ENCODE peak calls at places on chromosomes 5 and 9, in four cellular contexts. F, A, D and T are unnamed samples.

GRCh38 chr5:57338068-57338848 is 144.4 kb downstream of the ACTBL2 start:
- DNase-seq in A (peak; percentile 16), F (no peak), D (peak; percentile 21), T (no peak)

GRCh38 chr5:147568710-147569109 is 58.8 kb upstream of the DPYSL3 start:
- DNase-seq in F (no peak), A (no peak), D (no peak), T (no peak)

GRCh38 chr5:57841671-57842375 is 359.2 kb upstream of the ACTBL2 start:
- DNase-seq in F (no peak), D (peak; percentile 93), A (no peak), T (peak; percentile 46)

GRCh38 chr9:90032296-90033029 is 427.7 kb downstream of the GADD45G start:
- DNase-seq in D (no peak), F (no peak), A (no peak), T (peak; percentile 26)

GRCh38 chr5:45484781-45485180 is 211.4 kb downstream of the HCN1 start:
- DNase-seq in D (no peak), A (no peak), F (no peak), T (no peak)

GRCh38 chr9:136433043-136433715 is 6.5 kb downstream of the INPP5E start:
- DNase-seq in A (no peak), F (no peak), D (no peak), T (no peak)

GRCh38 chr9:98287383-98287782 is 31.9 kb upstream of the TBC1D2 start:
- DNase-seq in D (no peak), F (no peak), A (no peak), T (peak; percentile 83)

GRCh38 chr5:15789661-15790060 is 289.7 kb downstream of the FBXL7 start:
- DNase-seq in A (no peak), D (no peak), F (no peak), T (no peak)

GRCh38 chr5:39177629-39177959 is 41.8 kb downstream of the FYB1 start:
- DNase-seq in D (no peak), F (no peak), A (no peak), T (no peak)

GRCh38 chr9:126915281-126915816 is 767 bp downstream of the RALGPS1 start:
- DNase-seq in A (peak; percentile 42), F (peak; percentile 82), D (no peak), T (no peak)

GRCh38 chr9:5438301-5439162 is 807 bp upstream of the PLGRKT start:
- DNase-seq in D (peak; percentile 47), F (no peak), A (no peak), T (no peak)

GRCh38 chr9:107177857-107178256 is 105.2 kb upstream of the RAD23B start:
- DNase-seq in A (no peak), D (no peak), F (no peak), T (no peak)

GRCh38 chr5:35861718-35862117 is 5.0 kb downstream of the IL7R start:
- DNase-seq in F (no peak), A (no peak), D (no peak), T (no peak)

GRCh38 chr9:16268037-16269010 is 602.1 kb downstream of the BNC2 start:
- DNase-seq in D (no peak), F (no peak), A (no peak), T (no peak)

GRCh38 chr5:78829811-78830499 is 155.2 kb downstream of the ARSB start:
- DNase-seq in F (no peak), D (no peak), A (no peak), T (no peak)

GRCh38 chr5:87076931-87077330 is 190.8 kb upstream of the RASA1 start:
- DNase-seq in A (no peak), F (no peak), D (no peak), T (no peak)

GRCh38 chr5:90954951-90955635 is 396.5 kb downstream of the ADGRV1 start:
- DNase-seq in A (no peak), F (no peak), D (no peak), T (no peak)

GRCh38 chr5:95733100-95733499 is 2.0 kb downstream of the RHOBTB3 start:
- DNase-seq in A (no peak), F (no peak), D (no peak), T (no peak)

GRCh38 chr9:792331-793260 is 48.9 kb upstream of the DMRT1 start:
- DNase-seq in D (no peak), F (no peak), A (no peak), T (no peak)

GRCh38 chr9:106934831-106935230 is 71.9 kb downstream of the ZNF462 start:
- DNase-seq in A (no peak), F (no peak), D (no peak), T (no peak)

GRCh38 chr5:169548315-169548714 is 35.3 kb upstream of the SPDL1 start:
- DNase-seq in F (no peak), D (no peak), A (no peak), T (no peak)

GRCh38 chr5:125317546-125317995 is 571.1 kb upstream of the ZNF608 start:
- DNase-seq in A (no peak), F (no peak), D (no peak), T (peak; percentile 41)

GRCh38 chr9:111316796-111317195 is 13.2 kb downstream of the OR2K2 start:
- DNase-seq in D (no peak), F (no peak), A (no peak), T (no peak)

GRCh38 chr5:132505641-132506040 is 15.1 kb upstream of the IRF1 start:
- DNase-seq in D (no peak), F (no peak), A (no peak), T (no peak)

GRCh38 chr9:14238518-14238917 is 75.4 kb downstream of the NFIB start:
- DNase-seq in F (no peak), D (peak; percentile 20), A (no peak), T (no peak)

GRCh38 chr5:55657443-55657842 is 54.7 kb downstream of the SLC38A9 start:
- DNase-seq in A (no peak), F (no peak), D (no peak), T (no peak)

GRCh38 chr9:123338710-123339665 is 17.0 kb upstream of the CRB2 start:
- DNase-seq in F (no peak), D (no peak), A (no peak), T (no peak)

GRCh38 chr9:132632426-132632825 is 37.4 kb downstream of the DDX31 start:
- DNase-seq in A (no peak), D (no peak), F (no peak), T (no peak)